ENCODE peak calls at places on chromosomes 16 and 17, in six cellular contexts. D, S, W, G, Y and V are unnamed samples.

GRCh38 chr17:44556114-44556853 is 1.0 kb upstream of the FZD2 start:
- DNase-seq in G (peak; percentile 43), Y (peak; percentile 47), D (no peak), W (peak; percentile 72), S (no peak), V (no peak)

GRCh38 chr17:66507103-66507923 is 204.9 kb downstream of the PRKCA start:
- DNase-seq in G (no peak), Y (peak; percentile 73), D (no peak), S (no peak), W (peak; percentile 89), V (no peak)

GRCh38 chr16:15490123-15490711 is 55.8 kb downstream of the BMERB1 start:
- DNase-seq in D (no peak), G (no peak), Y (no peak), S (no peak), W (no peak), V (no peak)

GRCh38 chr17:61323015-61323379 is 76.6 kb upstream of the TBX2 start:
- DNase-seq in Y (no peak), W (no peak), G (no peak), S (no peak), D (no peak), V (no peak)

GRCh38 chr17:57645950-57646686 is 99.0 kb downstream of the CCDC182 start:
- DNase-seq in S (no peak), W (no peak), G (no peak), Y (peak; percentile 17), D (no peak), V (no peak)

GRCh38 chr16:72974142-72974769 is 73.7 kb downstream of the ZFHX3 start:
- DNase-seq in D (no peak), G (no peak), W (no peak), Y (no peak), S (no peak), V (no peak)

GRCh38 chr16:12494716-12495115 is 309.0 kb downstream of the CPPED1 start:
- DNase-seq in S (no peak), W (no peak), D (no peak), Y (no peak), G (no peak), V (no peak)

GRCh38 chr17:79855331-79856124 is 16.3 kb upstream of the CBX4 start:
- DNase-seq in Y (no peak), S (no peak), G (no peak), D (no peak), W (no peak), V (no peak)

GRCh38 chr17:78530675-78531074 is 46.5 kb downstream of the DNAH17 start:
- DNase-seq in Y (no peak), S (no peak), W (no peak), G (no peak), D (no peak), V (no peak)

GRCh38 chr16:50326835-50327465 is 41.8 kb downstream of the BRD7 start:
- DNase-seq in D (no peak), S (no peak), Y (peak; percentile 61), G (no peak), W (peak; percentile 29), V (no peak)

GRCh38 chr16:12225282-12225681 is 248.7 kb downstream of the SNX29 start:
- DNase-seq in S (no peak), W (no peak), G (no peak), Y (no peak), D (no peak), V (no peak)

GRCh38 chr16:30902070-30902972 is 5.9 kb downstream of the CTF1 start:
- DNase-seq in S (no peak), G (peak; percentile 84), D (no peak), W (peak; percentile 64), Y (peak; percentile 59), V (peak; percentile 78)

GRCh38 chr16:78244131-78244899 is 144.9 kb downstream of the WWOX start:
- DNase-seq in S (no peak), D (no peak), Y (peak; percentile 35), G (no peak), W (peak; percentile 6), V (no peak)

GRCh38 chr16:275041-275621 is 613 bp downstream of the RGS11 start:
- DNase-seq in Y (no peak), W (no peak), D (no peak), G (no peak), S (no peak), V (no peak)

GRCh38 chr17:30894236-30894635 is 11.8 kb downstream of the TEFM start:
- DNase-seq in S (no peak), D (no peak), Y (no peak), G (no peak), W (no peak), V (no peak)
- TF ChIP-seq CTCF in S (no peak), D (no peak), Y (no peak), G (no peak), W (no peak), V (no peak)

GRCh38 chr16:85209526-85210121 is 97.4 kb upstream of the CIBAR2 start:
- DNase-seq in D (no peak), W (no peak), G (no peak), S (no peak), Y (no peak), V (no peak)
- TF ChIP-seq CTCF in D (no peak), W (no peak), G (no peak), S (no peak), Y (no peak), V (no peak)

GRCh38 chr17:36768355-36768754 is 167.0 kb downstream of the MRM1 start:
- DNase-seq in Y (no peak), G (no peak), W (no peak), S (no peak), D (no peak), V (no peak)
- TF ChIP-seq CTCF in Y (no peak), G (no peak), W (no peak), S (no peak), D (no peak), V (peak; percentile 1)

GRCh38 chr17:59000022-59000421 is 106.7 kb downstream of the TRIM37 start:
- DNase-seq in W (no peak), G (no peak), S (no peak), Y (no peak), D (no peak), V (no peak)
- TF ChIP-seq CTCF in W (no peak), G (no peak), S (no peak), Y (no peak), D (no peak), V (no peak)

GRCh38 chr16:5505093-5505887 is 407.7 kb upstream of the EEF2KMT start:
- DNase-seq in W (no peak), G (no peak), Y (no peak), S (no peak), D (no peak), V (no peak)
- TF ChIP-seq CTCF in W (no peak), G (no peak), Y (no peak), S (no peak), D (no peak), V (no peak)

GRCh38 chr16:48905632-48906031 is 295.7 kb upstream of the N4BP1 start:
- DNase-seq in D (no peak), Y (no peak), G (no peak), S (no peak), W (no peak), V (no peak)

GRCh38 chr16:48904333-48904732 is 294.4 kb upstream of the N4BP1 start:
- DNase-seq in S (no peak), W (no peak), Y (no peak), G (no peak), D (no peak), V (no peak)

GRCh38 chr16:48899500-48899899 is 289.5 kb upstream of the N4BP1 start:
- DNase-seq in D (no peak), W (no peak), G (no peak), S (no peak), Y (no peak), V (no peak)

GRCh38 chr16:48903054-48903453 is 293.1 kb upstream of the N4BP1 start:
- DNase-seq in Y (no peak), D (no peak), S (no peak), W (no peak), G (no peak), V (no peak)

GRCh38 chr16:48901712-48902374 is 291.9 kb upstream of the N4BP1 start:
- DNase-seq in W (no peak), S (no peak), Y (no peak), G (peak; percentile 30), D (no peak), V (no peak)
- TF ChIP-seq CTCF in W (peak; percentile 6), S (peak; percentile 15), Y (no peak), G (peak; percentile 9), D (no peak), V (peak; percentile 7)